ENCODE peak calls at places on chromosomes 16 and 17, in eight cellular contexts. J, V, Y, C, B, P, E and N are unnamed samples.

GRCh38 chr16:77863250-77863649 is 74.9 kb downstream of the VAT1L start:
- DNase-seq in J (no peak), V (no peak), Y (no peak), C (no peak), B (no peak), P (no peak), E (no peak), N (no peak)

GRCh38 chr16:50040028-50040427 is 15.0 kb downstream of the CNEP1R1 start:
- DNase-seq in J (no peak), V (no peak), Y (no peak), C (no peak), B (no peak), P (no peak), E (no peak), N (no peak)

GRCh38 chr17:67280279-67280678 is 35.3 kb upstream of the HELZ start:
- DNase-seq in J (peak), V (no peak), Y (peak), C (no peak), B (no peak), P (no peak), E (no peak), N (no peak)

GRCh38 chr16:979106-979505 is 2.5 kb upstream of the SOX8 start:
- DNase-seq in J (no peak), V (no peak), Y (no peak), C (no peak), B (no peak), P (no peak), E (no peak), N (no peak)

GRCh38 chr16:10868562-10869469 is 8.2 kb upstream of the CIITA start:
- DNase-seq in J (peak), V (no peak), Y (peak), C (peak), B (no peak), P (peak), E (no peak), N (no peak)

GRCh38 chr17:47275245-47275984 is 21.8 kb downstream of the ITGB3 start:
- DNase-seq in J (peak), V (no peak), Y (peak), C (no peak), B (no peak), P (no peak), E (peak), N (peak)

GRCh38 chr16:46732561-46732960 is 15.6 kb downstream of the MYLK3 start:
- DNase-seq in J (no peak), V (no peak), Y (no peak), C (no peak), B (no peak), P (no peak), E (no peak), N (no peak)

GRCh38 chr16:53814791-53815190 is 110.8 kb downstream of the FTO start:
- DNase-seq in J (no peak), V (no peak), Y (no peak), C (no peak), B (no peak), P (no peak), E (no peak), N (no peak)

GRCh38 chr16:56357291-56357764 is 68.0 kb downstream of the AMFR start:
- DNase-seq in J (no peak), V (no peak), Y (no peak), C (no peak), B (no peak), P (no peak), E (no peak), N (peak)

GRCh38 chr17:28598389-28598788 is 436 bp downstream of the SPAG5 start:
- DNase-seq in J (peak), V (no peak), Y (no peak), C (no peak), B (peak), P (no peak), E (no peak), N (no peak)

GRCh38 chr17:43169561-43170139 is 1.4 kb upstream of the NBR1 start:
- DNase-seq in J (peak), V (no peak), Y (no peak), C (no peak), B (peak), P (peak), E (no peak), N (peak)

GRCh38 chr17:50147841-50148225 is 2.6 kb downstream of the PPP1R9B start:
- DNase-seq in J (peak), V (no peak), Y (no peak), C (no peak), B (no peak), P (no peak), E (no peak), N (no peak)

GRCh38 chr16:84228321-84228838 is 11.4 kb downstream of the KCNG4 start:
- DNase-seq in J (no peak), V (peak), Y (peak), C (no peak), B (peak), P (no peak), E (peak), N (peak)

GRCh38 chr17:7355053-7355452 is at the start of gene TMEM95:
- DNase-seq in J (no peak), V (no peak), Y (peak), C (no peak), B (no peak), P (no peak), E (no peak), N (no peak)

GRCh38 chr16:85361441-85362118 is 249.3 kb upstream of the CIBAR2 start:
- DNase-seq in J (peak), V (no peak), Y (peak), C (no peak), B (no peak), P (no peak), E (no peak), N (no peak)

GRCh38 chr16:11299865-11300559 is 18.9 kb upstream of the PRM1 start:
- DNase-seq in J (no peak), V (no peak), Y (no peak), C (no peak), B (no peak), P (no peak), E (no peak), N (no peak)

GRCh38 chr16:11708421-11708820 is 34.2 kb downstream of the TXNDC11 start:
- DNase-seq in J (no peak), V (no peak), Y (no peak), C (no peak), B (no peak), P (no peak), E (no peak), N (no peak)

GRCh38 chr17:76138896-76139248 is 2.2 kb downstream of the FOXJ1 start:
- DNase-seq in J (no peak), V (no peak), Y (peak), C (no peak), B (no peak), P (no peak), E (no peak), N (peak)

GRCh38 chr17:38761612-38762011 is 9.1 kb downstream of the PSMB3 start:
- DNase-seq in J (no peak), V (no peak), Y (no peak), C (no peak), B (peak), P (peak), E (no peak), N (peak)

GRCh38 chr17:48522031-48522593 is 8.7 kb downstream of the HOXB1 start:
- DNase-seq in J (no peak), V (no peak), Y (no peak), C (no peak), B (peak), P (no peak), E (no peak), N (peak)

GRCh38 chr17:47324224-47325020 is 667 bp downstream of the EFCAB13 start:
- DNase-seq in J (peak), V (peak), Y (peak), C (no peak), B (peak), P (peak), E (no peak), N (peak)

GRCh38 chr16:64250866-64251265 is 871.0 kb downstream of the CDH11 start:
- DNase-seq in J (no peak), V (no peak), Y (no peak), C (no peak), B (no peak), P (no peak), E (no peak), N (no peak)

GRCh38 chr16:10565167-10565566 is 15.2 kb downstream of the EMP2 start:
- DNase-seq in J (no peak), V (no peak), Y (peak), C (no peak), B (no peak), P (no peak), E (no peak), N (no peak)

GRCh38 chr17:68195667-68196393 is 52.0 kb upstream of the AMZ2 start:
- DNase-seq in J (no peak), V (no peak), Y (peak), C (no peak), B (no peak), P (no peak), E (no peak), N (peak)

GRCh38 chr17:79971651-79972050 is 64.0 kb downstream of the TBC1D16 start:
- DNase-seq in J (no peak), V (no peak), Y (no peak), C (no peak), B (no peak), P (no peak), E (no peak), N (peak)

GRCh38 chr17:61254894-61255293 is 144.7 kb upstream of the TBX2 start:
- DNase-seq in J (no peak), V (no peak), Y (no peak), C (no peak), B (no peak), P (no peak), E (no peak), N (no peak)

GRCh38 chr16:30728904-30729672 is 19.1 kb upstream of the PHKG2 start:
- DNase-seq in J (peak), V (no peak), Y (no peak), C (no peak), B (no peak), P (peak), E (no peak), N (no peak)

GRCh38 chr17:5638596-5638995 is 54.3 kb upstream of the NLRP1 start:
- DNase-seq in J (no peak), V (no peak), Y (no peak), C (no peak), B (no peak), P (no peak), E (no peak), N (no peak)

GRCh38 chr16:53744449-53744848 is 40.5 kb downstream of the FTO start:
- DNase-seq in J (no peak), V (no peak), Y (no peak), C (no peak), B (no peak), P (no peak), E (no peak), N (peak)

GRCh38 chr16:16861546-16861945 is 482.6 kb downstream of the NPIPA7 start:
- DNase-seq in J (no peak), V (peak), Y (peak), C (no peak), B (peak), P (peak), E (peak), N (peak)

GRCh38 chr16:85327731-85328664 is 215.7 kb upstream of the CIBAR2 start:
- DNase-seq in J (no peak), V (no peak), Y (no peak), C (no peak), B (no peak), P (no peak), E (no peak), N (peak)

GRCh38 chr16:67000384-67001158 is 12.2 kb downstream of the CES4A start:
- DNase-seq in J (peak), V (no peak), Y (peak), C (no peak), B (peak), P (peak), E (no peak), N (peak)

GRCh38 chr17:48352630-48353029 is 77.4 kb downstream of the SKAP1 start:
- DNase-seq in J (no peak), V (no peak), Y (no peak), C (no peak), B (no peak), P (no peak), E (no peak), N (no peak)

GRCh38 chr17:38415250-38416194 is 12.7 kb upstream of the ARHGAP23 start:
- DNase-seq in J (no peak), V (no peak), Y (peak), C (no peak), B (no peak), P (peak), E (peak), N (peak)

GRCh38 chr16:86307518-86307903 is 202.8 kb upstream of the FOXF1 start:
- DNase-seq in J (no peak), V (no peak), Y (no peak), C (no peak), B (no peak), P (no peak), E (no peak), N (no peak)

GRCh38 chr16:88920618-88921602 is 54.5 kb upstream of the PABPN1L start:
- DNase-seq in J (no peak), V (no peak), Y (peak), C (no peak), B (no peak), P (peak), E (peak), N (no peak)

GRCh38 chr17:19720631-19721426 is 4.4 kb upstream of the SLC47A2 start:
- DNase-seq in J (peak), V (no peak), Y (no peak), C (no peak), B (no peak), P (no peak), E (no peak), N (peak)

GRCh38 chr17:80441133-80441578 is 26.2 kb downstream of the ENDOV start:
- DNase-seq in J (no peak), V (no peak), Y (peak), C (no peak), B (peak), P (peak), E (no peak), N (peak)

GRCh38 chr17:55487727-55488436 is 23.4 kb downstream of the SMIM36 start:
- DNase-seq in J (no peak), V (no peak), Y (no peak), C (no peak), B (no peak), P (no peak), E (no peak), N (no peak)

GRCh38 chr17:55495239-55495638 is 16.0 kb downstream of the SMIM36 start:
- DNase-seq in J (no peak), V (no peak), Y (no peak), C (no peak), B (peak), P (no peak), E (no peak), N (no peak)

GRCh38 chr17:55496094-55496881 is 15.0 kb downstream of the SMIM36 start:
- DNase-seq in J (no peak), V (no peak), Y (no peak), C (no peak), B (peak), P (peak), E (peak), N (no peak)

DNA sequence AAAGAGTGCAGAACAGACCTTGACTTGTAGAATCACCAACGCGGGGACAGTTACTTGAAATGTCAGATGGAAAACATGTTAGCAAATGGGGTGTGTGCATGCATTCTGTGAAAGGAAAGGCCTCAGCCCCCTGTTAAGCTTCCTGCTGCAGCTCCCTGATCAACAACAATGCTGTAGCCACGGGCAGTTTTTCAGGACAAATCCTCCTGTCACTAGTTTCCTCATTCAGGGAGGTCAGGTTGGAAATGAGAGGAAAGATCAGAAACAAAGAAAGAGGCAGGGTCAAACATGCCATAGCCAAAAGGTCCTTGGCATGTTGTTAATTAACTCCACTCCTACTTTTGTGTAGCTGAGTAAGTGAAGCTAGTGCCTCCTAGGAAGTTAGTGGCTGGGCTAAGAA is 18.3 kb downstream of the SMIM36 start:
- DNase-seq in J (no peak), V (no peak), Y (no peak), C (no peak), B (no peak), P (no peak), E (no peak), N (peak)
- H3K27ac ChIP-seq in J (no peak), V (no peak), Y (no peak), C (no peak), B (peak), P (no peak), E (no peak), N (no peak)

GRCh38 chr16:81630632-81631026 is 148.5 kb upstream of the PLCG2 start:
- DNase-seq in J (no peak), V (no peak), Y (no peak), C (no peak), B (no peak), P (no peak), E (no peak), N (no peak)
- H3K27ac ChIP-seq in J (no peak), V (no peak), Y (no peak), C (peak), B (peak), P (no peak), E (no peak), N (no peak)

DNA sequence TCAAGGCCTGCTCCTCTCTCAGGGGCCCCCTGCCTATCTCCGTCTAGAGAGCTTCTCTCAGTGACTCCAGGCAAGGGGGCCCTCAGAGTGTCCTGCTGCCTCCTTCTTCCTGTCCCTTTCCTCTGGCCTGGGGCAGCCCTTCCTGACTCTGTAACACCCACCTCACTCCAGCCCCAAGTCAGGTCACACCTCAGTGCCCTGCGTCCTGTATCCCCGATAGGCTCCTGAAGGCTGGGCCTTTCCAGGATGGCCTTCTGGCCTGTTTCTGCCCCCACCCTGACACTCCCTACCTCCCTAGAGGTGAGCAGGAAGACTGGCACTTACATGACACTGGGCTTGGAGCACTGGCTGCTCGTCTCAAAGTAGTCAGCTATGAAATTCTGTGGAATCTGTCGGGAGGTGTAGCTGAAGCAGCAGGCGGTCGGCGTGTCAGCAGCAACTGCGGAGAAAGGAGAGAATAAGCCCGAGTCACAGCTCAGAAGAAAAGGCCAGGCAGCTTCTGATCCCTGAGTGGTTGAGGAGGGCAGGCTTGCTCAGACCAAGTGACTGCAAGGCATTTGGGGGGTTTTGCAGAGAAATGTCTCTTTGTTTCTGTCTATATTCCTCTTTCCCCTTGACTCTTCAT is 972 bp downstream of the CCL3L1 start:
- DNase-seq in J (no peak), V (no peak), Y (no peak), C (no peak), B (no peak), P (no peak), E (no peak), N (peak)
- H3K27ac ChIP-seq in J (no peak), V (no peak), Y (no peak), C (no peak), B (no peak), P (peak), E (no peak), N (no peak)

DNA sequence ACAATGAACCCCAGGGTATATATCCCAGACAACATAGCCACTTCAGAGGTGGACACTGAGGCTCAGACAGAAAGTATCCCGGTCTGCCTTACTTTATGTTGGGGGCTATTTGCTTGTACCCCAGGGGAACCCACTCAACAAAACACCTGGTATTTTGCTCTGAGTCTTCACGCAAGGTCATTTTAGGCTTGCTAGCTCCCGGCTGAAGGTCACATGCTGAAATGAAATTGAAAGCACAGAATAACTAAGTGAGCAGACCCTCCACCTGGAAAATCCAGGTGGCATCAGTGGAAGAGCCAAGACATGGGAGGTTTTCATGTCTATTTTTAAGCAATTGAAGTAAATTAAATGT is 4.1 kb upstream of the KDM8 start:
- DNase-seq in J (no peak), V (no peak), Y (no peak), C (no peak), B (no peak), P (no peak), E (no peak), N (no peak)
- H3K27ac ChIP-seq in J (no peak), V (no peak), Y (no peak), C (no peak), B (no peak), P (peak), E (no peak), N (no peak)

DNA sequence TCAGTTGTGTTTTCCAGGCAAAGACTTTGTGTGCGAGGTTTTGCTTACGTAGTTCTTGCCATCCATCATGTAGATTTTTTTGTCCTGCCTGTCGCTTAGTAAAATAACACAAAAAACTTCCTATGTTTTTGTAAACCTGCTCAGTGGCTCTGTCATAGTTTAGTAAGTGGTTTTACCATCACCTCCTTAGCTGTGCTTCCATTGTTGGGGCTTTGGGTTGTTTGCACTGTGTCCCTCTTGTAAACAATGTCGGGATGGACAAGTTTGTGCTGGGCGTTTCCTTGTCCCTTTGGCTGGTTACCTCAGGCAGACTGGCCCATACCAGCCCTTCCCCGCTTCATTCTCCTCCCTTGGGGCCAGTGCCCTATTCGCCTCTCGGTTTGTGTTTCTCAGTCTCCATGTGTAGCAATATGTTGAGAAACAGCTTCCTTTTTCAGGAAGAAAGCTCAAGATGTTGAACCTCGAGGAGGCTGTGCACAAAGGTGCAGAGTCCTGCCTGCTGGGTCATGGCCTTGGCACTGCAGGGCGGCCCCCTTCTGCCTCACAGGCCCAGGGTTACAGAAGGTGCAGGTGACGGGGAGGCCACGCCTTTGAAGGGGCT is 74.6 kb downstream of the KSR1 start:
- DNase-seq in J (no peak), V (no peak), Y (no peak), C (no peak), B (no peak), P (peak), E (no peak), N (no peak)
- H3K27ac ChIP-seq in J (no peak), V (no peak), Y (no peak), C (peak), B (peak), P (peak), E (peak), N (no peak)

DNA sequence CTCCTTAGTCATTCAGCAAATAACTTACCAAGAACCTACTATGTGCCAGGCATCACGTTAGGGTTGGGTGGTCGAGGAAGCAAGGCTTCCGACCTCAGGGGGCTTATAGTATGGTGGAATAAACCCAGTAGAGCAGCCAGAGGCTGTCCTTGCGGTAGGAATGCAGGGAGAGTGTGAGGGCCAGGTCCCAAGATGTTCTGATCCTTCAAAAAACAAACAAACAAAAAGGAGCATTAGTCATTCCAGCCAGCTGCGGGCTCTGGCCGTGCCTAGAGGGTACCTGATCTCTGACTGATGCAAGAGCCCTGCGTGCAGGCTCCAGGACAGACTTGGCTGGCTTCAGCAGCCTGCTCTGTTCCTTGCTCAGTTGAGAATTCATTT is 18.2 kb downstream of the CYB5D2 start:
- DNase-seq in J (no peak), V (peak), Y (no peak), C (no peak), B (peak), P (peak), E (peak), N (peak)
- H3K27ac ChIP-seq in J (no peak), V (peak), Y (no peak), C (peak), B (peak), P (peak), E (peak), N (no peak)